ENCODE peak calls at places on chromosomes 11 and 22, in seven cellular contexts. F, P, V, A, O, J and G are unnamed samples. For H3K9me3, the result is how much of the 10 kb centered on the place peaks cover.

GRCh38 chr11:1029686-1030085 is 6.8 kb downstream of the MUC6 start:
- ATAC-seq in O (no peak), A (no peak), V (no peak), J (no peak), F (no peak), P (no peak), G (no peak)

GRCh38 chr11:117743121-117743815 is 53.7 kb downstream of the DSCAML1 start:
- ATAC-seq in J (no peak), A (peak), V (no peak), P (no peak), O (no peak), F (no peak), G (no peak)

GRCh38 chr22:38487946-38488345 is 18.2 kb downstream of the DDX17 start:
- ATAC-seq in A (no peak), V (peak), O (no peak), J (no peak), F (peak), P (no peak), G (no peak)

GRCh38 chr22:24768537-24769374 is 5.8 kb downstream of the PIWIL3 start:
- ATAC-seq in A (peak), F (peak), J (peak), O (peak), P (peak), V (no peak), G (peak)

GRCh38 chr11:1727088-1727690 is 23.2 kb downstream of the IFITM10 start:
- ATAC-seq in O (no peak), V (no peak), J (no peak), F (no peak), A (no peak), P (no peak), G (no peak)

GRCh38 chr11:99781074-99781473 is 760.3 kb downstream of the CNTN5 start:
- ATAC-seq in V (no peak), J (no peak), O (no peak), P (no peak), A (no peak), F (no peak), G (no peak)

GRCh38 chr11:64760759-64761417 is 1.1 kb upstream of the PYGM start:
- ATAC-seq in O (no peak), V (no peak), J (peak), A (peak), F (peak), P (no peak), G (no peak)

GRCh38 chr11:80846442-80846841 is 1405.6 kb upstream of the TENM4 start:
- ATAC-seq in O (no peak), V (no peak), A (no peak), F (no peak), J (no peak), P (no peak), G (no peak)

GRCh38 chr11:130737866-130738431 is 178.3 kb downstream of the SNX19 start:
- ATAC-seq in J (peak), V (no peak), F (peak), A (no peak), P (peak), O (peak), G (peak)

GRCh38 chr11:86377972-86378371 is 3.3 kb downstream of the CCDC81 start:
- ATAC-seq in O (no peak), A (no peak), P (no peak), J (no peak), F (no peak), V (no peak), G (no peak)

GRCh38 chr11:97544401-97544800 is 1154.6 kb downstream of the JRKL start:
- ATAC-seq in J (no peak), O (no peak), A (no peak), P (no peak), F (no peak), V (no peak), G (no peak)
- H3K9me3 ChIP-seq in J (under half), O (under half), A (under half), P (under half), F (under half), V (under half), G (under half)

GRCh38 chr11:11450744-11451362 is 97.8 kb upstream of the CSNK2A3 start:
- ATAC-seq in O (no peak), J (no peak), F (no peak), V (no peak), P (peak), A (no peak), G (no peak)
- TF ChIP-seq CTCF in O (no peak), J (no peak), F (no peak), V (no peak), P (no peak), A (no peak), G (no peak)

DNA sequence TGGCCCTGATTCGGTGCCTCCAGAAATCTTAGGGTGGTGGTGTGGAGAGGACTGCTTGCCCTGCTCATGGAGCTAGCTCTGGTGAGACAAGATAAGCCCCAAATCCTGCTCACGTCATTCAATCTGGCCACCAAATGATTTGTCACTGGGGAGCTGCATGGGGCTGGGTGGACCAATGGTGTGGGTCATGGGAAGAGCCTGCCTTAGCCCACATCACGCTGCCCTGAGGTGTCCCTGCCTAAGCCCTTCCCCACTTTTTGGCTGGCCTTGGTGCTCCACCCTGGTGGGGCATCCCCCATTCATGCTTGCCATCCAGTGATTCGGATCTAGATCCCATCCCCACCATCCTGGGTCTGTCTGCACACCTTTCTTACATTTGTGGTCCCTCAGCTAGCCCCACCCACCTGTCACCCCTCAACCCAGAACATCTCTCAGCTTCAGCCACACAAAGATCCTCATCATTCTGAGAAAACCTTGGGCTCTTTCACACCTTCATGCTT is 87.6 kb downstream of the PDE2A start:
- ATAC-seq in F (no peak), V (no peak), P (no peak), O (no peak), A (no peak), J (no peak), G (no peak)
- H3K9me3 ChIP-seq in F (under half), V (under half), P (under half), O (under half), A (under half), J (under half), G (under half)

GRCh38 chr11:101993172-101993571 is 54.1 kb upstream of the CFAP300 start:
- ATAC-seq in O (no peak), J (no peak), V (no peak), F (no peak), P (no peak), A (no peak), G (no peak)

GRCh38 chr11:101996106-101996505 is 51.1 kb upstream of the CFAP300 start:
- ATAC-seq in O (no peak), F (no peak), J (no peak), V (no peak), A (no peak), P (no peak), G (no peak)
- TF ChIP-seq CTCF in O (no peak), F (no peak), J (no peak), V (no peak), A (no peak), P (no peak), G (no peak)